ENCODE peak calls at places on chromosomes 3 and 15, in ten cellular contexts. R, K, U, E, D, C, T, W, X and M are unnamed samples.

GRCh38 chr3:143595456-143596077 is 252.7 kb downstream of the SLC9A9 start:
- DNase-seq in R (no peak), K (no peak), U (no peak), E (no peak), D (no peak), C (no peak), T (no peak), W (no peak), X (no peak), M (no peak)

GRCh38 chr3:25872200-25872877 is 82.4 kb downstream of the OXSM start:
- DNase-seq in R (no peak), K (no peak), U (no peak), E (no peak), D (no peak), C (no peak), T (no peak), W (no peak), X (no peak), M (no peak)

GRCh38 chr3:134871818-134872217 is 76.8 kb downstream of the EPHB1 start:
- DNase-seq in R (no peak), K (no peak), U (no peak), E (no peak), D (no peak), C (no peak), T (no peak), W (no peak), X (no peak), M (no peak)

GRCh38 chr3:4678320-4678719 is 185.2 kb downstream of the ITPR1 start:
- DNase-seq in R (no peak), K (no peak), U (no peak), E (no peak), D (no peak), C (no peak), T (no peak), W (no peak), X (no peak), M (no peak)

GRCh38 chr3:111904376-111905241 is 45.5 kb downstream of the PHLDB2 start:
- DNase-seq in R (peak; percentile 94), K (no peak), U (no peak), E (no peak), D (no peak), C (no peak), T (no peak), W (no peak), X (peak; percentile 93), M (no peak)

GRCh38 chr3:133258358-133258757 is 141.5 kb upstream of the BFSP2 start:
- DNase-seq in R (no peak), K (no peak), U (no peak), E (no peak), D (no peak), C (no peak), T (no peak), W (no peak), X (peak; percentile 36), M (no peak)

GRCh38 chr15:79248183-79248582 is 34.3 kb upstream of the ANKRD34C start:
- DNase-seq in R (no peak), K (no peak), U (no peak), E (no peak), D (no peak), C (no peak), T (no peak), W (no peak), X (no peak), M (no peak)

GRCh38 chr3:27575509-27575908 is 91.3 kb upstream of the SLC4A7 start:
- DNase-seq in R (no peak), K (no peak), U (no peak), E (no peak), D (no peak), C (no peak), T (no peak), W (no peak), X (no peak), M (no peak)

GRCh38 chr3:71380096-71380495 is 203.4 kb downstream of the FOXP1 start:
- DNase-seq in R (peak; percentile 58), K (no peak), U (no peak), E (no peak), D (no peak), C (no peak), T (no peak), W (no peak), X (no peak), M (no peak)

GRCh38 chr3:54094926-54095325 is 27.4 kb upstream of the CACNA2D3 start:
- DNase-seq in R (peak; percentile 23), K (no peak), U (no peak), E (no peak), D (no peak), C (no peak), T (no peak), W (no peak), X (no peak), M (no peak)